ENCODE peak calls at places on chromosomes 1 and 21, in six cellular contexts. U is SJSA1, G is fibroblast of lung, K is right atrium auricular region, D is endodermal cell, O is heart right ventricle. W is an unnamed sample. For H3K4me1, the result is how much of the 10 kb centered on the place peaks cover.

GRCh38 chr21:46159841-46160562 is 4.6 kb upstream of the FTCD start:
- DNase-seq in D (no peak), G (no peak), O (no peak), U (no peak), K (no peak), W (no peak)

GRCh38 chr21:15506086-15506485 is 223.7 kb upstream of the USP25 start:
- DNase-seq in U (no peak), O (no peak), G (no peak), D (no peak), K (no peak), W (no peak)

GRCh38 chr1:91582431-91582921 is 81.8 kb downstream of the CDC7 start:
- DNase-seq in K (no peak), O (no peak), U (peak), D (no peak), G (peak), W (no peak)

GRCh38 chr1:41367102-41367537 is 5.9 kb downstream of the FOXO6 start:
- DNase-seq in D (no peak), U (no peak), O (no peak), K (no peak), G (no peak), W (no peak)

GRCh38 chr1:247113094-247113497 is 8.9 kb upstream of the ZNF669 start:
- DNase-seq in G (peak), K (no peak), D (peak), U (no peak), O (peak), W (no peak)

GRCh38 chr1:93503163-93503562 is 55.2 kb downstream of the FNBP1L start:
- DNase-seq in U (no peak), K (no peak), D (no peak), G (no peak), O (no peak), W (no peak)

GRCh38 chr1:182087304-182087703 is 25.8 kb upstream of the ZNF648 start:
- DNase-seq in G (no peak), U (no peak), D (no peak), O (no peak), K (no peak), W (no peak)

GRCh38 chr1:207923121-207923520 is 12.2 kb upstream of the CD34 start:
- DNase-seq in D (no peak), K (no peak), U (no peak), O (no peak), G (no peak), W (no peak)

GRCh38 chr1:60949154-60949825 is 133.1 kb upstream of the NFIA start:
- DNase-seq in O (no peak), U (no peak), D (no peak), G (no peak), K (no peak), W (no peak)

GRCh38 chr1:27705545-27705944 is 20.2 kb upstream of the FAM76A start:
- DNase-seq in U (no peak), G (no peak), K (no peak), D (no peak), O (no peak), W (no peak)

GRCh38 chr1:87867631-87868030 is 539.0 kb downstream of the LMO4 start:
- DNase-seq in U (no peak), D (no peak), G (peak), O (no peak), K (no peak), W (no peak)

GRCh38 chr1:205613854-205614412 is 17.9 kb downstream of the ELK4 start:
- DNase-seq in K (no peak), G (no peak), D (no peak), O (no peak), U (no peak), W (no peak)

GRCh38 chr1:29121951-29122661 is 1.6 kb downstream of the TMEM200B start:
- DNase-seq in O (peak), G (peak), D (peak), U (no peak), K (no peak), W (no peak)

GRCh38 chr1:235984041-235984820 is 80.7 kb downstream of the NID1 start:
- DNase-seq in G (peak), U (no peak), D (no peak), K (no peak), O (no peak), W (no peak)

GRCh38 chr1:1256956-1257871 is 10.7 kb upstream of the C1QTNF12 start:
- DNase-seq in G (no peak), U (no peak), D (no peak), O (no peak), K (no peak), W (no peak)

GRCh38 chr1:62685431-62685859 is 2.7 kb downstream of the DOCK7 start:
- DNase-seq in U (no peak), G (peak), K (no peak), O (no peak), D (no peak), W (no peak)

GRCh38 chr1:47340227-47340626 is 6.6 kb downstream of the CMPK1 start:
- DNase-seq in K (no peak), G (peak), O (no peak), D (no peak), U (no peak), W (no peak)

GRCh38 chr1:24987875-24988559 is 57.9 kb upstream of the RUNX3 start:
- DNase-seq in O (no peak), D (no peak), K (no peak), G (no peak), U (no peak), W (no peak)

GRCh38 chr1:76162254-76162653 is 87.7 kb downstream of the ST6GALNAC3 start:
- DNase-seq in U (no peak), O (no peak), G (no peak), K (no peak), D (no peak), W (no peak)

GRCh38 chr1:99180343-99180808 is 83.9 kb upstream of the PLPPR4 start:
- DNase-seq in K (peak), G (peak), O (peak), D (peak), U (peak), W (no peak)

GRCh38 chr1:32773764-32774463 is 43.2 kb downstream of the YARS1 start:
- DNase-seq in O (no peak), K (no peak), D (peak), U (no peak), G (no peak), W (no peak)

GRCh38 chr1:238104752-238105151 is 214.0 kb upstream of the ZP4 start:
- DNase-seq in O (no peak), G (no peak), K (no peak), U (no peak), D (no peak), W (no peak)

GRCh38 chr1:169091480-169091941 is 15.0 kb upstream of the ATP1B1 start:
- DNase-seq in G (peak), D (no peak), U (no peak), K (no peak), O (no peak), W (no peak)

GRCh38 chr1:201299968-201300367 is 16.7 kb downstream of the PKP1 start:
- DNase-seq in G (peak), K (no peak), D (no peak), U (no peak), O (peak), W (no peak)

GRCh38 chr1:39226836-39227235 is 22.3 kb downstream of the MACF1 start:
- DNase-seq in K (no peak), D (no peak), O (no peak), G (no peak), U (no peak), W (no peak)

GRCh38 chr1:67957026-67957425 is 93.4 kb downstream of the DIRAS3 start:
- DNase-seq in O (no peak), K (no peak), U (no peak), D (no peak), G (peak), W (no peak)

GRCh38 chr1:7975212-7975865 is 13.8 kb downstream of the PARK7 start:
- DNase-seq in G (peak), D (peak), U (peak), K (peak), O (peak), W (peak)

GRCh38 chr1:112744019-112744578 is 29.0 kb upstream of the PPM1J start:
- DNase-seq in G (peak), O (peak), U (no peak), D (peak), K (no peak), W (no peak)

GRCh38 chr1:58909914-58910681 is 126.3 kb upstream of the JUN start:
- DNase-seq in G (no peak), O (no peak), U (no peak), D (no peak), K (peak), W (no peak)

GRCh38 chr1:45913183-45913924 is 109.9 kb downstream of the MAST2 start:
- DNase-seq in U (no peak), O (peak), D (peak), G (peak), K (peak), W (peak)

GRCh38 chr1:15836772-15837669 is 10.5 kb upstream of the SPEN start:
- DNase-seq in D (peak), K (no peak), G (no peak), U (no peak), O (peak), W (peak)

GRCh38 chr1:213443415-213443814 is 392.4 kb downstream of the RPS6KC1 start:
- DNase-seq in O (no peak), U (no peak), D (peak), K (no peak), G (no peak), W (no peak)

GRCh38 chr21:29232601-29233541 is 65.9 kb upstream of the BACH1 start:
- DNase-seq in G (peak), K (no peak), U (peak), O (no peak), D (no peak), W (no peak)

GRCh38 chr1:204093421-204093717 is 20.5 kb downstream of the SOX13 start:
- DNase-seq in D (no peak), G (no peak), O (no peak), K (no peak), U (no peak), W (no peak)

GRCh38 chr1:204091787-204092312 is 18.9 kb downstream of the SOX13 start:
- DNase-seq in U (no peak), D (no peak), O (no peak), K (no peak), G (no peak), W (no peak)

GRCh38 chr1:204094262-204095247 is 21.6 kb downstream of the SOX13 start:
- DNase-seq in U (no peak), O (no peak), K (no peak), D (no peak), G (no peak), W (no peak)

GRCh38 chr1:204093756-204094155 is 20.8 kb downstream of the SOX13 start:
- DNase-seq in K (no peak), U (no peak), D (no peak), G (no peak), O (no peak), W (no peak)

GRCh38 chr1:204092632-204093420 is 19.9 kb downstream of the SOX13 start:
- DNase-seq in O (no peak), K (no peak), D (no peak), G (no peak), U (no peak), W (no peak)
- H3K4me3 ChIP-seq in O (no peak), K (no peak), D (no peak), G (no peak), U (no peak), W (no peak)

DNA sequence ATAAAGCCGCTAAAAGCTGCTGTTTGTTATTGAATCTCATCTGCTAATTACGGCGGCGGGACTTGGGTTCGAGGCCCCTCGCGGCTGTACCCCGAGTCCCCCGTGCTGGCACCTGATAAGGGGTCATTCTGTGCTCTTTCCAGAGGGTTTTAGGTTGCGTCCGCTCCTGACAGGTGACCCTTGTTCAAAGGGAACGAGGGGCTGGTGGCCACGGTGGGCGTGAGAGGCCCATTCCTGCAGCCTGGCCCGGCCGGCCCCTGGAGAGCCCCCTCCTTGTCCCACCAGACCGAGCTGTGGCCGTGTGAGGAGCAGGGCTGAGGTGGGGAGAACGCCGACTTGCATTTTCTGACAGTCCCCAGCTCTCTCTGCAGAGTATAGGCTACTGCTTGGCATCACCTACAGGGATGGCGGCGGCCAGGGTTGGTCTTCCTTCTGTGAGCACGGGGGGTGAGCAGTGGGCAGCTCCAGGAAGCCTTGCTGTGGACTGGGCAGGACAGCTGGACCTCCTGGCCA is 12.2 kb downstream of the PRDM16 start:
- DNase-seq in D (no peak), K (no peak), U (no peak), O (no peak), G (no peak), W (no peak)
- H3K27ac ChIP-seq in D (no peak), K (no peak), U (no peak), O (no peak), G (no peak), W (peak)

DNA sequence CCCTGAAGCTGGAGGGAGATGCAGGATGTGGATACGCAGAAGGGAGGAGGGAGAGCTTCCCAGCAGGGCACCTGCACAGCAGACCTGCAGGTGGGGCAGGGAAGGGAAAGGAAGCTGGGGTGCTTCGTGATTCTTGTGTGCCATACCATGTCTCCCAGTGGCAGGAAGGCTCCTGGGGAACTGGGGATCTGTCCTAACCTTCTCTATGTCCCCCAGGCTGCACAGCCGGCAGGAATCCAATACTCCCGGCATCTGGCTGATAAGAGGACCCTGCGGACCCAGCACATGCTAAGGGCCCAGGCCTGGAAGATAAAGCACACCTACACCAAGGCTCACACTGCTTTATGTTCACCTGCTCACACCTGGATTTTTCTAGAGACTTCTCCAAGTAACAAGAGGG is 79.4 kb downstream of the ITPKB start:
- DNase-seq in O (no peak), U (no peak), K (no peak), G (no peak), D (no peak), W (no peak)
- H3K4me1 ChIP-seq in O (half or more), U (under half), K (half or more), G (under half), D (under half), W (half or more)

DNA sequence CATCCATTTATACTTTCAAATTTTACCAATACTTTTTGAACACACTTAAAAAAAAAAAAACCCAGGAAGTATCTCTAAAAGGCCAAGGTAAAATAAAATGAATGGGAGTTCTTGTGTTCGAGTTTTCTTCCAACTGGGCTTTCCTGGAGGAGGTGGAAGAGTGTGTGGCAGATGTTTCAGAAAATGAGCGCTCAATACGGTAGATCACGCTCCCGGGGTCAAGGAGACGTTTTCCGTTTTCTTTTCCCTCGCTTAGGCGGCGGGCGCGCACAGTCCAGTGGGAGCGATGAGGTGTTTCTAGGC is 520 bp upstream of the UBE4B start:
- DNase-seq in O (no peak), U (no peak), K (no peak), D (no peak), G (no peak), W (no peak)
- H3K4me3 ChIP-seq in O (peak), U (no peak), K (peak), D (peak), G (peak), W (peak)

DNA sequence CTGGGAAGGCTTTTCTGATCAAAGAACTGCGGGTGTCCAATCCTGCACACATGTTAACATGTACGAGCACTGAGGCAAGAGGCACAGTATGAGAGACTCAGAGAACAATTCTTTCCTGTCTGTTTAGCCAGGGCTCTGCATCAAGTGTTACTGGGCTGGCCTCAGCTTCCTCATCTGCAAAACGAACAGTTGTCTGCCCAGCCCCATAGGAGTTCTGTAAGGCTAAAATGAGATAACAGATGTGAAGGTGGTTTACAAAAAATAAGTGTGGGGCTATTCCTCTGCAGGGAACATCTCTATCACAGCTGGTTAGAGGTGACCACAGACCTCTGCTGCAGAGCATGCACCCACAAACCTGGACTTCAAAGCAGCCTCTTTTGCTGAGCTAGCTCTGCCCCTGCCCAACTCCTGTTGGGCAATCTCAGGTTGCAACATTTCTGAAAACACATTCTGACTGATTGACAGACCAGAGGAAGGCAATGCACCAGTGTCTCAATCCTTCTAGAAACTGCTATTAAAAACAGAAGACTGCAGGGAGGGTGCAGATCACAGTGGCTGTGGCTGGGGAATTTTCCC is 10.5 kb upstream of the OLIG1 start:
- DNase-seq in G (no peak), D (no peak), O (no peak), K (no peak), U (no peak), W (no peak)
- H3K27ac ChIP-seq in G (no peak), D (no peak), O (no peak), K (no peak), U (no peak), W (no peak)

GRCh38 chr1:156356875-156357534 is 12.0 kb upstream of the RHBG start:
- DNase-seq in G (no peak), K (no peak), U (no peak), O (peak), D (peak), W (no peak)

GRCh38 chr1:156360534-156360933 is 8.5 kb upstream of the RHBG start:
- DNase-seq in D (no peak), K (no peak), U (no peak), G (no peak), O (no peak), W (no peak)

GRCh38 chr1:156359973-156360372 is 9.0 kb upstream of the RHBG start:
- DNase-seq in U (no peak), D (peak), K (no peak), O (no peak), G (peak), W (no peak)

GRCh38 chr1:156356262-156356874 is 12.6 kb upstream of the RHBG start:
- DNase-seq in U (no peak), D (no peak), K (no peak), O (no peak), G (no peak), W (no peak)

DNA sequence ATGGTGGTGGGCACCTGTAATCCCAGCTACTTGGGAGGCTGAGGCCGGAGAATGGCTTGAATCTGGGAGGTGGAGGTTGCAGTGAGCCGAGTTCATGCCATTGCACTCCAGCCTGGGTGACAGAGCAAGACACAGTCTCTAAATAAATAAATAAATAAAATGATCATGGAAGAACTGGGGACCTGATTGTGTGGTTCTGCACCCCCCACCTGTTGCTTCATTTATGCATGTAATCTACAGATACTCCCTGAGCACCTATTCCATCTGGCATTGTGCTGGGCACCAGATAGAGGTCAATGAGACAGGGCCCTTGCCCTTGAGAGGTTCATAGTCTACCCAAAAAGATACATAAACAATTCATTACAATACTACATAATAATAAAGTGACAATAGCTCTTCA is 11.0 kb upstream of the RHBG start:
- DNase-seq in G (no peak), O (no peak), U (no peak), K (no peak), D (no peak), W (no peak)
- H3K4me1 ChIP-seq in G (under half), O (under half), U (under half), K (under half), D (under half), W (under half)

DNA sequence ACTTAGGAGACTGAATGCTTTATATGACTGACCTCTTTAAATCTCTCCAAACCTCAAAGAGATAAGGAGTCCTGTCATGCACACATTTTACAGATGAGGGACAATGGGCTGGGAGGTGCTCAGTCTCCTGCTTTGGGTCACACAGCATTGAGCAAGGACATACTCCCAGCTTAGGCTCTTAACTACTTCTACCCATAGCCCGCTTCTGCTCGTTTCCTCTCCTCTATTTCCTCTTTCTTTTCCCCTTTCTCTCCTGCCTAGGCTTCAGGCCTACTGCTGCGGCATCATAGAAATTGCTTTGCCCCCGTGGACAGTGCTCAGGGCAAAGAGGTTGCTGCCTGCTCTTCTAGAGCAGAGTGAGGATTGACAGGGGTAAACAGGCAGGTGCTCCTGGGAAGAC is 12.4 kb upstream of the ZNF691 start:
- DNase-seq in U (no peak), O (no peak), D (no peak), G (no peak), K (no peak), W (no peak)
- H3K4me3 ChIP-seq in U (no peak), O (no peak), D (no peak), G (no peak), K (no peak), W (no peak)

DNA sequence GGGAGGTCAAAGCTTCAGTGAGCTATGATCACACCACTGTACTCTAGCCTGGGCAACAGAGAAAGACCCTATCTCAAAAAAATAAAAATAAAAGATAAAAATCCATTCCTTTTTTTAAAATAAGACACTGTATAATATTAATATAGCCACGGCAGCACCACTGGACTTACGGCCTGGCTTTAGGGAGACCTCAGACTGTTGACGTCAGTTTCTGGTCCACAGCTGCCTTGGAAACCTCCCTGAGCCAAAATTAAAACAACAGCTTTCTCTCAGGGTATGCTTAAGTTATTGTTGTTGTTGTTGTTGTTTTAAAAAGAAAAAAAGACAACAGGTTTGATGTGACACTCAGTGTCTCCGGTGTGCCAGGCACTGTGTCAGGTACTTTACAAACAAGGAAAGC is 42.0 kb downstream of the CAPZB start:
- DNase-seq in G (no peak), U (no peak), K (no peak), O (no peak), D (no peak), W (no peak)
- H3K27ac ChIP-seq in G (peak), U (no peak), K (peak), O (peak), D (no peak), W (peak)

W was measured in ascending aorta.